ENCODE peak calls at places on chromosomes 12 and 14, in five cellular contexts. One of them, this sample, is unnamed.

GRCh38 chr12:64456119-64456518 is 4.2 kb downstream of the TBK1 start:
- DNase-seq in K562: no peak
- DNase-seq in HepG2: no peak
- DNase-seq in endothelial cell of umbilical vein: no peak
- DNase-seq in A549: no peak
- DNase-seq in this sample: no peak

GRCh38 chr14:54278087-54278486 is 118.7 kb upstream of the CDKN3 start:
- DNase-seq in K562: peak
- DNase-seq in HepG2: no peak
- DNase-seq in endothelial cell of umbilical vein: no peak
- DNase-seq in A549: no peak
- DNase-seq in this sample: no peak

GRCh38 chr12:95083938-95084337 is 10.5 kb upstream of the NR2C1 start:
- DNase-seq in K562: no peak
- DNase-seq in HepG2: no peak
- DNase-seq in endothelial cell of umbilical vein: peak
- DNase-seq in A549: no peak
- DNase-seq in this sample: no peak

GRCh38 chr14:93973607-93974006 is 2.8 kb downstream of the ASB2 start:
- DNase-seq in K562: no peak
- DNase-seq in HepG2: no peak
- DNase-seq in endothelial cell of umbilical vein: no peak
- DNase-seq in A549: no peak
- DNase-seq in this sample: no peak

GRCh38 chr12:131114942-131115584 is 161.4 kb downstream of the ADGRD1 start:
- DNase-seq in K562: no peak
- DNase-seq in HepG2: no peak
- DNase-seq in endothelial cell of umbilical vein: no peak
- DNase-seq in A549: no peak
- DNase-seq in this sample: no peak

GRCh38 chr12:47190271-47190750 is 110.6 kb upstream of the AMIGO2 start:
- DNase-seq in K562: no peak
- DNase-seq in HepG2: no peak
- DNase-seq in endothelial cell of umbilical vein: no peak
- DNase-seq in A549: peak
- DNase-seq in this sample: peak

GRCh38 chr12:59039005-59039404 is 118.7 kb upstream of the LRIG3 start:
- DNase-seq in K562: no peak
- DNase-seq in HepG2: no peak
- DNase-seq in endothelial cell of umbilical vein: no peak
- DNase-seq in A549: no peak
- DNase-seq in this sample: no peak

GRCh38 chr14:24369907-24370687 is 2.1 kb downstream of the NFATC4 start:
- DNase-seq in K562: no peak
- DNase-seq in HepG2: no peak
- DNase-seq in endothelial cell of umbilical vein: no peak
- DNase-seq in A549: no peak
- DNase-seq in this sample: no peak

GRCh38 chr14:31568151-31568550 is 6.9 kb downstream of the NUBPL start:
- DNase-seq in K562: no peak
- DNase-seq in HepG2: no peak
- DNase-seq in endothelial cell of umbilical vein: peak
- DNase-seq in A549: no peak
- DNase-seq in this sample: no peak

GRCh38 chr14:59630281-59630963 is 53.8 kb upstream of the CCDC175 start:
- DNase-seq in K562: no peak
- DNase-seq in HepG2: no peak
- DNase-seq in endothelial cell of umbilical vein: no peak
- DNase-seq in A549: no peak
- DNase-seq in this sample: no peak

GRCh38 chr12:30420561-30420960 is 275.1 kb downstream of the IPO8 start:
- DNase-seq in K562: no peak
- DNase-seq in HepG2: no peak
- DNase-seq in endothelial cell of umbilical vein: no peak
- DNase-seq in A549: no peak
- DNase-seq in this sample: no peak

GRCh38 chr14:75088566-75089373 is 19.3 kb downstream of the ZC2HC1C start:
- DNase-seq in K562: peak
- DNase-seq in HepG2: peak
- DNase-seq in endothelial cell of umbilical vein: peak
- DNase-seq in A549: peak
- DNase-seq in this sample: peak

GRCh38 chr14:28308727-28309126 is 457.9 kb upstream of the FOXG1 start:
- DNase-seq in K562: no peak
- DNase-seq in HepG2: no peak
- DNase-seq in endothelial cell of umbilical vein: peak
- DNase-seq in A549: no peak
- DNase-seq in this sample: no peak

GRCh38 chr12:120763250-120763649 is 37.6 kb downstream of the ACADS start:
- DNase-seq in K562: no peak
- DNase-seq in HepG2: no peak
- DNase-seq in endothelial cell of umbilical vein: no peak
- DNase-seq in A549: no peak
- DNase-seq in this sample: no peak

GRCh38 chr12:1204581-1205121 is 213.6 kb downstream of the ERC1 start:
- DNase-seq in K562: no peak
- DNase-seq in HepG2: no peak
- DNase-seq in endothelial cell of umbilical vein: peak
- DNase-seq in A549: no peak
- DNase-seq in this sample: no peak

GRCh38 chr12:48815281-48816110 is 2.8 kb upstream of the CACNB3 start:
- DNase-seq in K562: peak
- DNase-seq in HepG2: peak
- DNase-seq in endothelial cell of umbilical vein: peak
- DNase-seq in A549: peak
- DNase-seq in this sample: peak

GRCh38 chr12:2750185-2750584 is 44.6 kb upstream of the FKBP4 start:
- DNase-seq in K562: no peak
- DNase-seq in HepG2: no peak
- DNase-seq in endothelial cell of umbilical vein: no peak
- DNase-seq in A549: no peak
- DNase-seq in this sample: no peak

GRCh38 chr12:13474381-13474780 is 277.9 kb downstream of the EMP1 start:
- DNase-seq in K562: no peak
- DNase-seq in HepG2: no peak
- DNase-seq in endothelial cell of umbilical vein: no peak
- DNase-seq in A549: no peak
- DNase-seq in this sample: no peak

GRCh38 chr12:122024132-122024785 is 2.6 kb downstream of the BCL7A start:
- DNase-seq in K562: peak
- DNase-seq in HepG2: peak
- DNase-seq in endothelial cell of umbilical vein: no peak
- DNase-seq in A549: no peak
- DNase-seq in this sample: no peak

GRCh38 chr14:48747683-48748082 is 838.5 kb downstream of the RPS29 start:
- DNase-seq in K562: no peak
- DNase-seq in HepG2: no peak
- DNase-seq in endothelial cell of umbilical vein: no peak
- DNase-seq in A549: no peak
- DNase-seq in this sample: no peak

GRCh38 chr12:127431177-127431576 is 835.8 kb upstream of the TMEM132C start:
- DNase-seq in K562: no peak
- DNase-seq in HepG2: no peak
- DNase-seq in endothelial cell of umbilical vein: no peak
- DNase-seq in A549: no peak
- DNase-seq in this sample: no peak

GRCh38 chr14:21557084-21557901 is 22.6 kb downstream of the OR10G3 start:
- DNase-seq in K562: peak
- DNase-seq in HepG2: peak
- DNase-seq in endothelial cell of umbilical vein: peak
- DNase-seq in A549: peak
- DNase-seq in this sample: peak

GRCh38 chr14:90273532-90273931 is 17.2 kb downstream of the PSMC1 start:
- DNase-seq in K562: no peak
- DNase-seq in HepG2: no peak
- DNase-seq in endothelial cell of umbilical vein: peak
- DNase-seq in A549: no peak
- DNase-seq in this sample: no peak

GRCh38 chr12:22687677-22688076 is 62.7 kb downstream of the ETNK1 start:
- DNase-seq in K562: no peak
- DNase-seq in HepG2: no peak
- DNase-seq in endothelial cell of umbilical vein: peak
- DNase-seq in A549: no peak
- DNase-seq in this sample: peak

GRCh38 chr12:99670635-99671034 is 23.1 kb downstream of the GARIN6 start:
- DNase-seq in K562: no peak
- DNase-seq in HepG2: no peak
- DNase-seq in endothelial cell of umbilical vein: no peak
- DNase-seq in A549: no peak
- DNase-seq in this sample: no peak

GRCh38 chr12:88562151-88562550 is 18.1 kb downstream of the KITLG start:
- DNase-seq in K562: no peak
- DNase-seq in HepG2: no peak
- DNase-seq in endothelial cell of umbilical vein: no peak
- DNase-seq in A549: no peak
- DNase-seq in this sample: no peak

GRCh38 chr12:14710632-14711324 is 14.4 kb upstream of the GUCY2C start:
- DNase-seq in K562: no peak
- DNase-seq in HepG2: no peak
- DNase-seq in endothelial cell of umbilical vein: no peak
- DNase-seq in A549: no peak
- DNase-seq in this sample: peak

GRCh38 chr12:25155031-25155576 is 39.9 kb downstream of the DNAI7 start:
- DNase-seq in K562: peak
- DNase-seq in HepG2: peak
- DNase-seq in endothelial cell of umbilical vein: peak
- DNase-seq in A549: peak
- DNase-seq in this sample: peak

GRCh38 chr14:100451264-100451663 is 128.1 kb downstream of the SLC25A47 start:
- DNase-seq in K562: no peak
- DNase-seq in HepG2: no peak
- DNase-seq in endothelial cell of umbilical vein: no peak
- DNase-seq in A549: no peak
- DNase-seq in this sample: no peak

GRCh38 chr12:31317471-31318397 is 8.2 kb downstream of the SINHCAF start:
- DNase-seq in K562: no peak
- DNase-seq in HepG2: no peak
- DNase-seq in endothelial cell of umbilical vein: peak
- DNase-seq in A549: no peak
- DNase-seq in this sample: peak

GRCh38 chr12:94458882-94459772 is 540 bp downstream of the CEP83 start:
- DNase-seq in K562: peak
- DNase-seq in HepG2: peak
- DNase-seq in endothelial cell of umbilical vein: no peak
- DNase-seq in A549: peak
- DNase-seq in this sample: peak

DNA sequence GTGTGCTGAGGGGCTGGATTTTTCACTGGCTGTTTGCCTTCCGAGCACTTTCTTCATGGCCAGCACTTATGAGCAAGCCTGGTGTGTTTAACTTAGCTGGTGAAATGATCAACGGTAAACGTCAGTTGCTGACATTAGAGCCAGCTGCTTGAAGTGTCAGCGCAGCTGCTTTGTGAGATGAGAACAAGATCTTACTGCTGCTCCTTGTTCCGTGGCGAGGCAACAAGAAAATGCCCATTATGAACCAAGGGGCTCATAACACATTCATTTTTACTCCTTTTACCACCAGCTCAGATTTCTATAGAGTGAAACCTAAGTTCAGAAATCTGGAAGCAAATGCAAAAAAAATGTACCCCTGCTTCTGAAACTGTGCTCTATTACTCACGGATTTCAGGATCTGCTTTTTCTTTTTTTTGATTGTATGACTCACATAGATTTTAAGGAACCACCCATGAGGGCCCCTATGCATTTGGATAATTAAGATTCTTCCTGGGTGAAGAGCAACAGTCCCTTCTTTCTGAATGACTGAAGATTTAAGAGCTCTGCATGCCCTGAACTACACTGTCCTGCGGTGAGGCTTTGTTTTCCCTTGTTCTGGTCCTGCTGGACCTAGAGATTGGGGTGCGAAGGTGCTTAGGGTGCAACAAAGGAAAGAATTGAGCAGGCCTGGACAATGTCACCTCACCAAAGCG is 74.3 kb upstream of the CPM start:
- DNase-seq in K562: no peak
- DNase-seq in HepG2: no peak
- DNase-seq in endothelial cell of umbilical vein: no peak
- DNase-seq in A549: no peak
- DNase-seq in this sample: peak
- TF ChIP-seq MYC in K562: no peak
- TF ChIP-seq MYC in HepG2: no peak
- TF ChIP-seq MYC in endothelial cell of umbilical vein: no peak
- TF ChIP-seq MYC in A549: no peak
- TF ChIP-seq MYC in this sample: no peak

GRCh38 chr12:124654666-124655316 is 87.4 kb upstream of the NCOR2 start:
- DNase-seq in K562: no peak
- DNase-seq in HepG2: no peak
- DNase-seq in endothelial cell of umbilical vein: no peak
- DNase-seq in A549: no peak
- DNase-seq in this sample: no peak
- TF ChIP-seq MYC in K562: no peak
- TF ChIP-seq MYC in HepG2: no peak
- TF ChIP-seq MYC in endothelial cell of umbilical vein: peak
- TF ChIP-seq MYC in A549: no peak
- TF ChIP-seq MYC in this sample: no peak

GRCh38 chr14:96590190-96590860 is 88.1 kb downstream of the PAPOLA start:
- DNase-seq in K562: no peak
- DNase-seq in HepG2: no peak
- DNase-seq in endothelial cell of umbilical vein: no peak
- DNase-seq in A549: no peak
- DNase-seq in this sample: no peak

GRCh38 chr14:96594961-96595360 is 92.8 kb downstream of the PAPOLA start:
- DNase-seq in K562: no peak
- DNase-seq in HepG2: no peak
- DNase-seq in endothelial cell of umbilical vein: peak
- DNase-seq in A549: no peak
- DNase-seq in this sample: no peak

GRCh38 chr14:96589577-96589976 is 87.4 kb downstream of the PAPOLA start:
- DNase-seq in K562: no peak
- DNase-seq in HepG2: no peak
- DNase-seq in endothelial cell of umbilical vein: no peak
- DNase-seq in A549: no peak
- DNase-seq in this sample: no peak

GRCh38 chr14:96588410-96589249 is 86.4 kb downstream of the PAPOLA start:
- DNase-seq in K562: no peak
- DNase-seq in HepG2: no peak
- DNase-seq in endothelial cell of umbilical vein: no peak
- DNase-seq in A549: no peak
- DNase-seq in this sample: no peak

GRCh38 chr14:96592591-96593388 is 90.6 kb downstream of the PAPOLA start:
- DNase-seq in K562: peak
- DNase-seq in HepG2: peak
- DNase-seq in endothelial cell of umbilical vein: peak
- DNase-seq in A549: peak
- DNase-seq in this sample: no peak
- TF ChIP-seq MYC in K562: no peak
- TF ChIP-seq MYC in HepG2: no peak
- TF ChIP-seq MYC in endothelial cell of umbilical vein: no peak
- TF ChIP-seq MYC in A549: no peak
- TF ChIP-seq MYC in this sample: no peak

DNA sequence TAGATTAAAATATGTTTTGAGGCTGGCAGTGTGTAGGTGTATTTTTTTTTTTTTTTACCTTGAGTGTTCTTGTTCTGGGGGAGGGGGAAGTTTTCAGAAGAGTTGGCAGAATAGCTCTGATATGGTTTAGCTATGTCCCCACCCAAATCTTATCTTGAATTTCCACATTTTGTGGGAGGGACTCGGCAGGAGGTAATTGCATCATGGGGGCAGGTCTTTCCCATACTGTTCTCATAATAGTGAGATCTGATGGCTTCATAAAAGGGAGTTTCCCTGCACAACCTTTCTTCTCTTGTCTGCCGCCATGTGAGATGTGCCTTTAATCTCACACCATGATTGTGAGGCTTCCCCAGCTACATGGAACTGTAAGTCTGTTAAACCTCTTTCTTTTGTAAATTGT is 178.0 kb downstream of the RASSF9 start:
- DNase-seq in K562: peak
- DNase-seq in HepG2: no peak
- DNase-seq in endothelial cell of umbilical vein: no peak
- DNase-seq in A549: no peak
- DNase-seq in this sample: peak
- TF ChIP-seq MYC in K562: no peak
- TF ChIP-seq MYC in HepG2: no peak
- TF ChIP-seq MYC in endothelial cell of umbilical vein: no peak
- TF ChIP-seq MYC in A549: no peak
- TF ChIP-seq MYC in this sample: no peak